ENCODE peak calls at places on chromosomes 6 and 20, in nine cellular contexts. B, E, A, U, K, W, M, H and L are unnamed samples.

GRCh38 chr6:123926000-123926399 is 122.3 kb downstream of the NKAIN2 start:
- DNase-seq in B (no peak), E (no peak), A (no peak), U (no peak), K (no peak), W (no peak), M (no peak), H (no peak), L (no peak)

GRCh38 chr6:41286544-41287346 is at the start of gene TREM1:
- DNase-seq in B (no peak), E (peak), A (no peak), U (peak), K (no peak), W (peak), M (no peak), H (peak), L (peak)

GRCh38 chr20:36153754-36154695 is 515 bp upstream of the EPB41L1 start:
- DNase-seq in B (no peak), E (peak), A (peak), U (peak), K (no peak), W (peak), M (no peak), H (no peak), L (peak)

GRCh38 chr6:42166444-42167141 is 6.6 kb upstream of the GUCA1A start:
- DNase-seq in B (peak), E (peak), A (peak), U (no peak), K (peak), W (peak), M (no peak), H (peak), L (no peak)

GRCh38 chr20:59439243-59439642 is 138.8 kb downstream of the EDN3 start:
- DNase-seq in B (no peak), E (no peak), A (no peak), U (no peak), K (no peak), W (no peak), M (no peak), H (no peak), L (no peak)

GRCh38 chr6:126307859-126308258 is 32.1 kb upstream of the CENPW start:
- DNase-seq in B (no peak), E (no peak), A (no peak), U (no peak), K (no peak), W (peak), M (no peak), H (no peak), L (no peak)

GRCh38 chr20:24309596-24309995 is 159.8 kb upstream of the SYNDIG1 start:
- DNase-seq in B (no peak), E (no peak), A (no peak), U (no peak), K (no peak), W (peak), M (no peak), H (no peak), L (no peak)

GRCh38 chr6:52994789-52995078 is 350 bp downstream of the GSTA4 start:
- DNase-seq in B (no peak), E (no peak), A (peak), U (peak), K (no peak), W (no peak), M (no peak), H (no peak), L (peak)

GRCh38 chr6:168871535-168872106 is 382.0 kb downstream of the THBS2 start:
- DNase-seq in B (no peak), E (no peak), A (no peak), U (no peak), K (no peak), W (no peak), M (no peak), H (no peak), L (no peak)

GRCh38 chr20:19838495-19838894 is 80.4 kb downstream of the RIN2 start:
- DNase-seq in B (no peak), E (no peak), A (no peak), U (no peak), K (no peak), W (no peak), M (no peak), H (no peak), L (no peak)

GRCh38 chr6:118187568-118188164 is 280.6 kb downstream of the SLC35F1 start:
- DNase-seq in B (no peak), E (peak), A (no peak), U (no peak), K (no peak), W (peak), M (no peak), H (no peak), L (no peak)

GRCh38 chr6:150894935-150895686 is 29.6 kb downstream of the MTHFD1L start:
- DNase-seq in B (no peak), E (peak), A (no peak), U (no peak), K (no peak), W (peak), M (no peak), H (no peak), L (no peak)

GRCh38 chr20:25320035-25320800 is 70.4 kb downstream of the ABHD12 start:
- DNase-seq in B (no peak), E (no peak), A (peak), U (peak), K (no peak), W (no peak), M (no peak), H (no peak), L (no peak)

GRCh38 chr6:132401120-132401940 is at the start of gene MOXD1:
- DNase-seq in B (no peak), E (peak), A (no peak), U (peak), K (no peak), W (no peak), M (no peak), H (no peak), L (peak)

GRCh38 chr6:142893088-142893487 is 51.9 kb downstream of the HIVEP2 start:
- DNase-seq in B (no peak), E (no peak), A (no peak), U (no peak), K (no peak), W (peak), M (no peak), H (no peak), L (no peak)

GRCh38 chr6:139126255-139126654 is 8.6 kb upstream of the HECA start:
- DNase-seq in B (no peak), E (peak), A (no peak), U (no peak), K (no peak), W (peak), M (no peak), H (no peak), L (no peak)

GRCh38 chr20:34328928-34329677 is 25.9 kb upstream of the AHCY start:
- DNase-seq in B (no peak), E (no peak), A (no peak), U (no peak), K (no peak), W (no peak), M (no peak), H (no peak), L (no peak)

GRCh38 chr6:44456070-44456965 is 68.8 kb downstream of the CDC5L start:
- DNase-seq in B (no peak), E (peak), A (no peak), U (peak), K (peak), W (peak), M (no peak), H (peak), L (no peak)

GRCh38 chr6:25781134-25781533 is 26.6 kb downstream of the SLC17A4 start:
- DNase-seq in B (no peak), E (no peak), A (no peak), U (no peak), K (no peak), W (no peak), M (no peak), H (no peak), L (no peak)

GRCh38 chr20:33803921-33804337 is 7.2 kb upstream of the CHMP4B start:
- DNase-seq in B (no peak), E (no peak), A (no peak), U (no peak), K (no peak), W (peak), M (no peak), H (no peak), L (no peak)

GRCh38 chr6:157994126-157994795 is 12.6 kb downstream of the SYNJ2 start:
- DNase-seq in B (no peak), E (no peak), A (no peak), U (peak), K (no peak), W (no peak), M (no peak), H (no peak), L (peak)

GRCh38 chr6:170095273-170095976 is 195.5 kb downstream of the DLL1 start:
- DNase-seq in B (no peak), E (no peak), A (no peak), U (peak), K (no peak), W (no peak), M (no peak), H (no peak), L (peak)

GRCh38 chr6:44253307-44254101 is 3.8 kb downstream of the SLC35B2 start:
- DNase-seq in B (no peak), E (peak), A (no peak), U (peak), K (no peak), W (no peak), M (no peak), H (peak), L (no peak)

GRCh38 chr20:3778976-3779375 is 2.3 kb downstream of the SPEF1 start:
- DNase-seq in B (no peak), E (no peak), A (no peak), U (peak), K (no peak), W (no peak), M (no peak), H (no peak), L (no peak)

GRCh38 chr6:131894735-131895424 is 56.3 kb downstream of the CCN2 start:
- DNase-seq in B (no peak), E (no peak), A (no peak), U (no peak), K (no peak), W (no peak), M (no peak), H (no peak), L (no peak)

GRCh38 chr6:117075218-117075617 is 190.1 kb upstream of the VGLL2 start:
- DNase-seq in B (no peak), E (no peak), A (no peak), U (no peak), K (no peak), W (no peak), M (no peak), H (no peak), L (no peak)

GRCh38 chr20:2130668-2131067 is 29.0 kb downstream of the STK35 start:
- DNase-seq in B (no peak), E (no peak), A (no peak), U (peak), K (no peak), W (no peak), M (no peak), H (no peak), L (no peak)

GRCh38 chr6:136774228-136775041 is 17.8 kb downstream of the MAP3K5 start:
- DNase-seq in B (no peak), E (no peak), A (no peak), U (no peak), K (no peak), W (peak), M (no peak), H (peak), L (no peak)